ENCODE peak calls at places on chromosomes 4 and X, in four cellular contexts. A is mucosa of descending colon, U is GM23338, Z is MM.1S. K is an unnamed sample.

GRCh38 chr4:39046243-39046642 is 14.0 kb upstream of the TMEM156 start:
- DNase-seq in A (no peak), U (no peak), Z (no peak), K (no peak)

GRCh38 chr4:3527101-3527913 is 4.9 kb downstream of the LRPAP1 start:
- DNase-seq in A (peak; percentile 40), U (no peak), Z (no peak), K (no peak)

GRCh38 chrX:94045724-94046123 is 371.7 kb downstream of the FAM133A start:
- DNase-seq in A (no peak), U (no peak), Z (no peak), K (no peak)

GRCh38 chr4:37389967-37390580 is 145.5 kb downstream of the NWD2 start:
- DNase-seq in A (no peak), U (peak; percentile 78), Z (peak; percentile 81), K (peak; percentile 48)

GRCh38 chr4:65195002-65195401 is 475.3 kb downstream of the EPHA5 start:
- DNase-seq in A (no peak), U (no peak), Z (no peak), K (no peak)

GRCh38 chrX:103503163-103503852 is 16.0 kb downstream of the RAB40A start:
- DNase-seq in A (no peak), U (peak; percentile 28), Z (no peak), K (no peak)

GRCh38 chr4:4990329-4990728 is 28.9 kb downstream of the CYTL1 start:
- DNase-seq in A (no peak), U (no peak), Z (no peak), K (no peak)

GRCh38 chrX:119729408-119730201 is 28.8 kb upstream of the SOWAHD start:
- DNase-seq in A (no peak), U (peak; percentile 80), Z (peak; percentile 77), K (peak; percentile 59)

GRCh38 chr4:158268553-158268952 is 58.3 kb downstream of the TMEM144 start:
- DNase-seq in A (no peak), U (peak; percentile 28), Z (no peak), K (no peak)

GRCh38 chr4:156983366-156983765 is 11.8 kb upstream of the PDGFC start:
- DNase-seq in A (no peak), U (peak; percentile 36), Z (peak; percentile 9), K (no peak)

GRCh38 chrX:118973389-118974087 is 880 bp upstream of the LONRF3 start:
- DNase-seq in A (peak; percentile 55), U (no peak), Z (no peak), K (no peak)

GRCh38 chr4:169249214-169249973 is 21.4 kb downstream of the SH3RF1 start:
- DNase-seq in A (no peak), U (no peak), Z (no peak), K (no peak)

GRCh38 chr4:115834441-115834840 is 721.0 kb upstream of the NDST4 start:
- DNase-seq in A (no peak), U (no peak), Z (no peak), K (no peak)

GRCh38 chrX:107154787-107155620 is 36.4 kb upstream of the RBM41 start:
- DNase-seq in A (no peak), U (no peak), Z (no peak), K (peak; percentile 3)

GRCh38 chr4:71441186-71442169 is 102.7 kb downstream of the SLC4A4 start:
- DNase-seq in A (no peak), U (no peak), Z (peak; percentile 24), K (no peak)

DNA sequence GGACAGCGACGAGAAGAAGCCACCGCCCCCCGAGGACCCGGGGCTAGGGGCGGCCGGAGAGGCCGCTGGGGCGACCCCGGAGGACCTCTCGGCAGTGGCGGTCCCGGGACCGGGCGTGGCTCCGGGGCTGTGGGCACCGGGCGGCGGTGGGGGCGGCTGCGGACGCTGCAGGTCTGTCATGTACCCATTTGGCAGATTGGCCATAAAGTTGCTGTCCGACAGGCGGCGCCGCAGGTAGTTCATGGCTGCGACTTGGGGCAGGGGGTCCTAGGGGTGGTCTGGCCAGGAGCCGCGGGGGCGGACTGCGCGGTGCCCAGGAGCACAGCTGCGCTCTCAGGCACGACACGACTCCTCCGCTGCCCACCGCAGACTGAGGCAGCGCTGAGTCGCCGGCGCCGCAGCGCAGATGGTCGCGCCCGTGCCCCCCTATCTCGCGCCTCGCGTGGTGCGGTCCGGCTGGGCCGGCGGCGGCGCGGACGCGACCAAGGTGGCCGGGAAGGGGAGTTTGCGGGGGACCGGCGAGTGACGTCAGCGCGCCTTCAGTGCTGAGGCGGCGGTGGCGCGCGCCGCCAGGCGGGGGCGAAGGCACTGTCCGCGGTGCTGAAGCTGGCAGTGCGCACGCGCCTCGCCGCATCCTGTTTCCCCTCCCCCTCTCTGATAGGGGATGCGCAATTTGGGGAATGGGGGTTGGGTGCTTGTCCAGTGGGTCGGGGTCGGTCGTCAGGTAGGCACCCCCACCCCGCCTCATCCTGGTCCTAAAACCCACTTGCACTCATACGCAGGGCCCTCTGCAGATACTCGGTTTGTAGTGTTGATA is at the start of gene SYN1:
- DNase-seq in A (peak; percentile 82), U (peak; percentile 79), Z (peak; percentile 76), K (peak; percentile 90)
- TF ChIP-seq CTCF in A (no peak), U (peak; percentile 0), Z (no peak), K (peak; percentile 32)

DNA sequence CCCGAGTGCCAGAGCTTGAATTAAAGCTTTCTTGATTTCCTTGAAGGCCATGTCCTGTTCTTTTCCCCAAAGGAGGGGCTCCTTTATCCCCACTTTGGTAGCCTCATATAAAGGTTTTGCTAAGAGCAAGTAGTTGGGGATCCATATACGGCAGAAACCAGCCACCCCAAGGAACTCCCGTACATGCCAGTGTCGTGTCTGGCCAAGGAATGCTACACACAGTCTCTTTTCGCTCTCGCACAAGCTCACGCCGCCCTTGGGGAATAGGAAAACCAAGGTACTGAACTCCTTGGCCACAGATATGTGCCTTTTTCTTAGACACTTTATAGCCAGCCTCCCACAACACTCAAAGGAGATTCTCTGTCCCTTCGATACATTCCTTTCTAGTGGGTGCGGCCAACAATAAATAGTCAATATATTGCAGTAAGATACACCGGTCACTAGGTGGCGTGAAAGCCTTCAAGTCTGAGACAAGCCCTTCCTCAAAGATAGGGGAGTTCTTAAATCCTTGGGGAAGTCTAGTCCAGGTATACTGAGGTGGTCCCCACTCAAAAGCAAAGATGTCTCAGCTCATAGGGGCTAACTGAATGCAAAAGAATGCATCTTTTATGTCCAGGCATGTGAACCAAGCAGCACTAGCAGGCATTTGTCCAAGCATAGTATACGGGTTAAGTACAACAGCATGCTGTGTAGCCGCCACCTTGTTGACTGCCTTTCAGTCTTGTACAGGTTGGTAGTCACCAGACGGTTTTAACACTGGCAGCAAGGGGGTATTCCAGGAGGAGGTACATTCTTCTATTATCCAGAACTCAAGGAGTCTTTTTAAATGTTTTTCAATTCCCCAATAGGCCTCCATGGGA is 57.8 kb upstream of the XAGE1B start:
- DNase-seq in A (no peak), U (peak; percentile 80), Z (peak; percentile 31), K (peak; percentile 38)
- TF ChIP-seq CTCF in A (peak; percentile 26), U (peak; percentile 65), Z (peak; percentile 55), K (peak; percentile 47)

GRCh38 chr4:7651461-7651921 is 216.8 kb upstream of the PSAPL1 start:
- DNase-seq in A (no peak), U (peak; percentile 48), Z (no peak), K (no peak)

GRCh38 chr4:7649741-7650531 is 215.2 kb upstream of the PSAPL1 start:
- DNase-seq in A (peak; percentile 58), U (no peak), Z (no peak), K (no peak)

GRCh38 chr4:7649411-7649740 is 214.6 kb upstream of the PSAPL1 start:
- DNase-seq in A (no peak), U (no peak), Z (no peak), K (no peak)

GRCh38 chr4:7652006-7652405 is 217.3 kb upstream of the PSAPL1 start:
- DNase-seq in A (no peak), U (no peak), Z (no peak), K (no peak)

DNA sequence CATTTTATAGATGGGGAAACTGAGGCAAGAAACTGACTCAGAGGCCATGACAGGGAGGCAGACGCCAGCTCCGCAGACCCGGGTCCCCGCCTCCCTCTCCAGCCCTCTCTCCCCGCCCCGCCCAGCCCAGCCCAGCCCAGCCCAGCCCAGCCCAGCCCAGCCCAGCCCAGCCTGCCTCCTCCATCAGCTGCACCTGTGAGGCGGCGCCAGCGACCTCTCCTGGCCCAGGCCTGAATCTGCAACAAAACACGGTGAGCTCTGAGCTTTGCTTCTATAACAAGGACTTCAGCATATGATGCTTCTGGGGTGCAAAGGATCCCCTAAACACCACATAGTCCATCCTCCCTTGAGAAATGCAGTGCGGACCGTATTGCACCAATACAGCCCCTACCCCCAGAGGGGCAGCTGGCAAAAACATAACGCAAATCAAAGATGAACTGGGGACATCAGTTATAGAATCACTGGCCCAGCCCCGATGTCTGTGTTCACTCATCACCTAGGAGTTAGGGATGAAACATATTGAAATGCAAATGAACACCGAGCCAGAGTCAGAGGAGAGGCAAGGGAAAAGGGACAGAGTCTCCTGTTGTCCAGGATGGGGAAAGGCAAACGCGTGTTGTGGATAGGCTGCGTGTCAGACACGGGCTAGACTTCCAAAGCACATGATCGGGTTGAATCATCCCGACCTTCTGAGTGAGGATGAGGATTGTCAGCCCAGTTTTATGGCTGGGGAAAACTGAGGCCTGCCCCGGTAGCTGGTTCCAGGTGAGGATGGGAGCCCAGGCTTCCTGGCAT is 216.1 kb upstream of the PSAPL1 start:
- DNase-seq in A (no peak), U (peak; percentile 85), Z (no peak), K (no peak)
- TF ChIP-seq CTCF in A (no peak), U (peak; percentile 78), Z (no peak), K (no peak)

DNA sequence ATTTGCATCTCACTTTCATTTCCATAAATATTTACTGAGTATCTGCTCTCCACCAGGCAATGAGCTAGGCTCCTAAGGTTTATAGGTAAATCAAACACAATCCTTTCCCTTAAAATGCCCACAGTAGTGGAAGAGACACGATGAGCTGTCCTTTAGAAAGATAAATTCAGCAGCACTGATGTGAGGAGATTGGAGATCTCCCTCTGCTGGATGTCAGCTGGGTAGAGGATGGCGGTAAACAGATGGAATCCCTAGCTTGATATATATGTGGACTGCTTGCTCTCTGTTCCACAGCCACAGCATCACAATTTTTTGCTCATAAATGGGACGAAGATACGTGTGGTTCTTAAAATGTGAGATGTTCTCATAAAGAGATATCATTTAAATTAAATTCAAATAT is 216.4 kb upstream of the RASGEF1B start:
- DNase-seq in A (no peak), U (peak; percentile 38), Z (peak; percentile 60), K (no peak)
- TF ChIP-seq CTCF in A (no peak), U (peak; percentile 68), Z (peak; percentile 50), K (no peak)

GRCh38 chrX:29478336-29479069 is 736.9 kb upstream of the MAGEB2 start:
- DNase-seq in A (no peak), U (peak; percentile 60), Z (peak; percentile 61), K (peak; percentile 58)
- TF ChIP-seq CTCF in A (peak; percentile 12), U (peak; percentile 74), Z (peak; percentile 56), K (peak; percentile 50)

GRCh38 chrX:66022742-66023725 is 16.8 kb downstream of the VSIG4 start:
- DNase-seq in A (no peak), U (peak; percentile 50), Z (no peak), K (no peak)
- TF ChIP-seq CTCF in A (no peak), U (peak; percentile 52), Z (peak; percentile 24), K (peak; percentile 12)

GRCh38 chr4:29970626-29971025 is 749.5 kb upstream of the PCDH7 start:
- DNase-seq in A (no peak), U (peak; percentile 72), Z (no peak), K (no peak)
- TF ChIP-seq CTCF in A (no peak), U (peak; percentile 71), Z (no peak), K (no peak)

K was measured in GM10248.